ENCODE peak calls at places on chromosome 15, in five cellular contexts. A is A549; S is GM23248; M is CD8-positive, alpha-beta T cell; D is body of pancreas. K is an unnamed sample.
A peak's percentile ranks its signal among the peaks of the same experiment; 100 is the strongest.

GRCh38 chr15:88605507-88606436 is 15.4 kb upstream of the AEN start:
- DNase-seq in A (no peak), S (peak; percentile 60), M (peak; percentile 47), D (peak; percentile 77), K (peak; percentile 70)

GRCh38 chr15:80840173-80841130 is 61.3 kb downstream of the CEMIP start:
- DNase-seq in A (no peak), S (peak; percentile 47), M (no peak), D (no peak), K (no peak)

GRCh38 chr15:56871180-56871579 is 47.3 kb upstream of the TCF12 start:
- DNase-seq in A (peak; percentile 18), S (peak; percentile 79), M (no peak), D (no peak), K (peak; percentile 77)

GRCh38 chr15:94324117-94324826 is 92.9 kb downstream of the MCTP2 start:
- DNase-seq in A (peak; percentile 38), S (peak; percentile 71), M (peak; percentile 40), D (peak; percentile 53), K (peak; percentile 76)

GRCh38 chr15:74955796-74956647 is 550 bp downstream of the RPP25 start:
- DNase-seq in A (peak; percentile 47), S (peak; percentile 85), M (peak; percentile 48), D (peak; percentile 87), K (peak; percentile 52)

GRCh38 chr15:78691873-78692421 is 50.9 kb upstream of the CHRNB4 start:
- DNase-seq in A (no peak), S (no peak), M (no peak), D (no peak), K (no peak)

GRCh38 chr15:90358124-90359033 is 6.3 kb downstream of the ZNF774 start:
- DNase-seq in A (no peak), S (peak; percentile 86), M (no peak), D (no peak), K (peak; percentile 44)

GRCh38 chr15:90154861-90155626 is 46.1 kb upstream of the SEMA4B start:
- DNase-seq in A (peak; percentile 62), S (peak; percentile 64), M (no peak), D (peak; percentile 88), K (peak; percentile 65)

GRCh38 chr15:28098766-28099554 is at the start of gene OCA2:
- DNase-seq in A (peak; percentile 40), S (peak; percentile 59), M (peak; percentile 64), D (peak; percentile 74), K (peak; percentile 83)

GRCh38 chr15:82309802-82310201 is 39.5 kb downstream of the GOLGA6L10 start:
- DNase-seq in A (no peak), S (no peak), M (no peak), D (no peak), K (no peak)

GRCh38 chr15:77810180-77810579 is 177.5 kb upstream of the LINGO1 start:
- DNase-seq in A (no peak), S (no peak), M (no peak), D (no peak), K (no peak)

GRCh38 chr15:64161688-64162477 is 939 bp downstream of the PPIB start:
- DNase-seq in A (no peak), S (no peak), M (no peak), D (no peak), K (peak; percentile 6)

GRCh38 chr15:31467361-31467760 is 140.7 kb downstream of the KLF13 start:
- DNase-seq in A (no peak), S (no peak), M (no peak), D (no peak), K (no peak)

DNA sequence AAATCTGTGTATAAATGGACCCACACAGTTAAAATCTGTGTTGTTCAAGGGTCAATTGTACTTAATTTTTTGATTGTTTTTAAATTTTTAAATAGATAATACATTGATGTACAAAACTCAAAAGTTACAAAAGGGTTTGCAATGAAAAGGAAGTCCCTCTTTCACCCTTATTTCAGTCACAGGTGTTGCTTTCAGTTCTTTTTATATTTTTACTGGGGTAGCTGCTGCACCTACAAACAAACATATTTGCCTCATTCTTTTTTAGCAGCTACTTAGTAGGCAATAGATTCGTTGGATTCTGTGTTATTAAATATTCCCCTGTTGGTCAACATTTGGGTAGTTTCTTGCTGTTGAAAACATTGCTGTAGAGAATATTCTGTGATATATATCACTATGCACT is 44.4 kb downstream of the PIAS1 start:
- DNase-seq in A (no peak), S (no peak), M (no peak), D (no peak), K (no peak)
- H3K9me3 ChIP-seq in A (peaks cover 22% of the 10 kb centered on the region), S (peaks cover 7% of the 10 kb centered on the region), M (peaks cover 4% of the 10 kb centered on the region), D (no peaks in the 10 kb centered on the region), K (peaks cover 18% of the 10 kb centered on the region)

GRCh38 chr15:67786646-67787045 is 38.7 kb upstream of the SKOR1 start:
- DNase-seq in A (no peak), S (no peak), M (no peak), D (no peak), K (no peak)
- H3K4me3 ChIP-seq in A (no peak overlapping the region), S (no peak overlapping the region), M (no peak overlapping the region), D (no peak overlapping the region), K (no peak overlapping the region)

GRCh38 chr15:69736161-69736560 is 283.5 kb downstream of the RPLP1 start:
- DNase-seq in A (no peak), S (no peak), M (no peak), D (no peak), K (no peak)
- H3K9me3 ChIP-seq in A (peaks cover 13% of the 10 kb centered on the region), S (no peaks in the 10 kb centered on the region), M (no peaks in the 10 kb centered on the region), D (no peaks in the 10 kb centered on the region), K (peaks cover 10% of the 10 kb centered on the region)

GRCh38 chr15:70854669-70854976 is 666 bp upstream of the LARP6 start:
- DNase-seq in A (no peak), S (peak; percentile 82), M (no peak), D (no peak), K (peak; percentile 54)
- H3K4me3 ChIP-seq in A (peak overlapping the region; percentile 74), S (peak overlapping the region; percentile 90), M (no peak overlapping the region), D (no peak overlapping the region), K (peak overlapping the region; percentile 84)

DNA sequence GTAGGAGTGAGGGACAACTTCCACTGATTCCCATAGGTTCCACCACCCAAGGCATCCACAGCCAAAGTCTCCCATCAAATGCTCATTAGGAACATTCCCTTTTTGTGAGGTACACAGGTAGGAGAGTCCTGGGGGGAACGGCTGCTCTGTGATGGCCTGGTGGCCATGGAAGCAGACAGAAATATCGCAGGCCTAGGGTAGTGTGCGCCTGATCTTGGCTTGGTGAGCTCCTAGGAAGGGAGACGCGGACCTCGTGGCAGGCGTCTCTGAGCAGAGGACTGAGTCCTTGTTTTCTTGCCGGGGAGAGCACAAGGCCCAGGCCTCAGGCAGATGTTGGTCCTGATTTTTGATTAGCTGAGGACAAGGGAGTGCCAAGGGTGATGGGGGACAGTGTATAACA is 99.5 kb downstream of the SNRPN start:
- DNase-seq in A (no peak), S (no peak), M (no peak), D (no peak), K (no peak)
- H3K9me3 ChIP-seq in A (peaks cover 68% of the 10 kb centered on the region), S (no peaks in the 10 kb centered on the region), M (peaks cover 97% of the 10 kb centered on the region), D (peaks cover 18% of the 10 kb centered on the region), K (peaks cover 100% of the 10 kb centered on the region)

K was measured in adipocyte.